ENCODE peak calls at places on chromosomes 11 and 22, in nine cellular contexts. F is heart left ventricle, W is body of pancreas, S is uterus, A is Peyer's patch, T is HCT116, L is tibial nerve, N is A549, H is spleen. V is an unnamed sample.

GRCh38 chr22:42174062-42174461 is 43.5 kb upstream of the CYP2D6 start:
- DNase-seq in F (no peak), W (no peak), S (no peak), A (peak), T (no peak), L (no peak), N (no peak), H (no peak), V (no peak)

GRCh38 chr11:133964946-133965632 is 8.3 kb upstream of the IGSF9B start:
- DNase-seq in F (no peak), W (no peak), S (peak), A (no peak), T (no peak), L (no peak), N (peak), H (no peak), V (no peak)

GRCh38 chr11:116232364-116232801 is 540.4 kb downstream of the BUD13 start:
- DNase-seq in F (no peak), W (no peak), S (peak), A (no peak), T (no peak), L (no peak), N (no peak), H (peak), V (no peak)

GRCh38 chr11:63951779-63952536 is 13.2 kb downstream of the NAA40 start:
- DNase-seq in F (no peak), W (no peak), S (no peak), A (peak), T (no peak), L (no peak), N (no peak), H (no peak), V (no peak)

GRCh38 chr22:31212783-31213626 is 907 bp downstream of the LIMK2 start:
- DNase-seq in F (no peak), W (no peak), S (no peak), A (no peak), T (no peak), L (no peak), N (no peak), H (peak), V (no peak)

GRCh38 chr11:117197516-117198456 is 1.4 kb upstream of the TAGLN start:
- DNase-seq in F (peak), W (peak), S (peak), A (no peak), T (no peak), L (no peak), N (peak), H (no peak), V (peak)

GRCh38 chr22:22802346-22802970 is 85.2 kb upstream of the IGLL5 start:
- DNase-seq in F (no peak), W (no peak), S (no peak), A (no peak), T (no peak), L (no peak), N (peak), H (no peak), V (no peak)

GRCh38 chr11:85884581-85885021 is 29.4 kb downstream of the CCDC83 start:
- DNase-seq in F (no peak), W (no peak), S (no peak), A (no peak), T (no peak), L (no peak), N (no peak), H (no peak), V (no peak)

GRCh38 chr22:48478529-48479265 is 1349.0 kb downstream of the BRD1 start:
- DNase-seq in F (no peak), W (no peak), S (no peak), A (peak), T (no peak), L (no peak), N (no peak), H (peak), V (no peak)

GRCh38 chr22:16651217-16651616 is 58.6 kb upstream of the CCT8L2 start:
- DNase-seq in F (no peak), W (no peak), S (no peak), A (no peak), T (no peak), L (no peak), N (no peak), H (no peak), V (no peak)

GRCh38 chr11:76682681-76683080 is 12.1 kb upstream of the LRRC32 start:
- DNase-seq in F (no peak), W (no peak), S (no peak), A (no peak), T (no peak), L (no peak), N (no peak), H (no peak), V (no peak)

GRCh38 chr11:288328-289144 is at the start of gene PGGHG:
- DNase-seq in F (peak), W (peak), S (peak), A (peak), T (no peak), L (peak), N (no peak), H (peak), V (no peak)

GRCh38 chr11:13168281-13168680 is 109.3 kb upstream of the BMAL1 start:
- DNase-seq in F (no peak), W (no peak), S (no peak), A (no peak), T (no peak), L (no peak), N (no peak), H (no peak), V (no peak)

GRCh38 chr11:86499723-86500129 is 125.0 kb downstream of the CCDC81 start:
- DNase-seq in F (no peak), W (peak), S (no peak), A (peak), T (no peak), L (no peak), N (peak), H (no peak), V (no peak)

GRCh38 chr11:72411623-72412532 is 22.5 kb downstream of the CLPB start:
- DNase-seq in F (no peak), W (peak), S (no peak), A (peak), T (no peak), L (peak), N (no peak), H (peak), V (no peak)

GRCh38 chr11:44760917-44761545 is 34.3 kb downstream of the TSPAN18 start:
- DNase-seq in F (peak), W (no peak), S (peak), A (peak), T (peak), L (peak), N (peak), H (no peak), V (no peak)

GRCh38 chr11:126267650-126268049 is 1.0 kb downstream of the SRPRA start:
- DNase-seq in F (no peak), W (peak), S (no peak), A (no peak), T (no peak), L (no peak), N (no peak), H (no peak), V (no peak)
- TF ChIP-seq POLR2A in F (no peak), W (no peak), S (no peak), A (no peak), T (no peak), L (no peak), N (no peak), H (no peak), V (no peak)

GRCh38 chr22:39719559-39720450 is 149.3 kb downstream of the CACNA1I start:
- DNase-seq in F (no peak), W (no peak), S (no peak), A (peak), T (no peak), L (no peak), N (no peak), H (peak), V (no peak)

GRCh38 chr22:39723463-39723862 is 152.9 kb downstream of the CACNA1I start:
- DNase-seq in F (no peak), W (no peak), S (no peak), A (no peak), T (no peak), L (no peak), N (no peak), H (peak), V (no peak)

GRCh38 chr22:39723899-39724351 is 153.4 kb downstream of the CACNA1I start:
- DNase-seq in F (no peak), W (no peak), S (no peak), A (peak), T (peak), L (no peak), N (no peak), H (no peak), V (peak)

GRCh38 chr22:39724390-39724789 is 153.8 kb downstream of the CACNA1I start:
- DNase-seq in F (no peak), W (no peak), S (no peak), A (no peak), T (peak), L (no peak), N (peak), H (no peak), V (no peak)

DNA sequence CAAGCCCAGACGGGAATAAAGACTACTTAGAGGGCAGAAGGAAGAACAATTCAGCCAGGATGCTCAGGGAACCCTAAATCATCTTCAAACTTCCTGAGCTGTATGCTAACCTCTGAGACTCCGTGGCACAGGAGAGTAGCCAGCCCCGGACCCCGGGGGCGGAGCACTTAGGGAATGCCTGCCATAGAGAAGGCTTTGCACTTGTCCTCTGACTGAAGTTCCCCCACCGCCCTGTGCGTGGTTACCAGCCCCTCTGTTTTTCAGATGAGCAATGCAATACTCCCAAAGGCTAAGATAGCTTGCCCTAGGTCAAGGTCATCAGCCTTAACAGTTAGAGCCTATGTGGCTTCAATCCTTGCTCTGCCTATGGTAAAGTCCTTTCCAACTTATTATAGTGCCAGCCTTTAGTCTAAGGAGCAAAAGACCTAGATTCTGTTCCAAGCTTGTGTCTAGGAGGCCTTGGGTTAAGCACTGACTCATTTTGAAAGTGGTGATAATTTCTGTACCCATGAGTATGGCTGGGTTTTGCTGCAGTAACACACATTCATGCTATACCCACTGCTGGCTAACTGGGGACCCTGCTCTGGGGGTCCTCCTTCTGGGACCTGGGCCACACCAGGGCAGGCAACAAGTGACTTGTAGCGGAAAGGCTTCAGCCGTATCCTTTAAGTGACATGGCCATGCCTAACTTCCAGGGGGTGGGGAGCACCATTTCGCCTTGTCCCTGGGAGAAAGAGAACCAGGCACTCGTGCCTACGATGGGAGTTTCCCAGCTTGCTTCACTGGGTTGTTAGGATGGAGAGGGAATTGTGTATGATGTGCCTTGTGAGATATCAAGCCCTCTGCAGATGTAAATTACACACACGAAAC is 151.1 kb downstream of the CACNA1I start:
- DNase-seq in F (no peak), W (no peak), S (no peak), A (no peak), T (no peak), L (no peak), N (no peak), H (peak), V (peak)
- H3K4me3 ChIP-seq in F (no peak), W (no peak), S (no peak), A (no peak), T (no peak), L (no peak), N (no peak), H (no peak), V (no peak)

GRCh38 chr11:111878766-111879636 is at the start of the genes CFAP68 and FDXACB1:
- DNase-seq in F (peak), W (peak), S (peak), A (peak), T (peak), L (peak), N (peak), H (peak), V (peak)
- TF ChIP-seq POLR2A in F (no peak), W (peak), S (peak), A (peak), T (peak), L (peak), N (peak), H (peak), V (no peak)

DNA sequence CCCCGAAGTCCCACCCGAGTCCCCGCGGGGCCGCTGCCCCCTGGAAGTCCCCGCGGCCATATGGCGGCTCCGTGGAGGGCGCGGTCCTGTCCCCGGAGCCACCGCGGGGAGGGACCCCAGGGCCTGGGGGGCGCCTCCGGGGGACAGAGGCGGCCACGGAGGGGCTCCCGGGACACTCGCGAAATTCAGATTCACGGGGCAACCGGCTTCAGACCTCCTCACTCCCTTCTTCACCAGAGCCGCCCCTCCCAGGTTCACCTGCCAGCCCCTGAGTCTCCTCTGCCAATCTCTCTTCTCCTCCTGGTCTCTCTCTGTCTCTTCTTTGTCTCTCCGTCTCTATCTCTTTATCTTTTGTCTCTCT is 28.2 kb upstream of the TOLLIP start:
- DNase-seq in F (peak), W (no peak), S (no peak), A (peak), T (no peak), L (no peak), N (no peak), H (no peak), V (no peak)
- H3K4me3 ChIP-seq in F (no peak), W (no peak), S (no peak), A (no peak), T (no peak), L (no peak), N (no peak), H (no peak), V (no peak)

GRCh38 chr22:43237280-43237679 is 50.3 kb upstream of the TTLL12 start:
- DNase-seq in F (no peak), W (peak), S (no peak), A (no peak), T (no peak), L (no peak), N (no peak), H (no peak), V (no peak)

GRCh38 chr22:43239956-43240355 is 53.0 kb upstream of the TTLL12 start:
- DNase-seq in F (no peak), W (no peak), S (no peak), A (no peak), T (no peak), L (no peak), N (no peak), H (no peak), V (no peak)

GRCh38 chr22:43239102-43239875 is 52.4 kb upstream of the TTLL12 start:
- DNase-seq in F (peak), W (no peak), S (peak), A (no peak), T (no peak), L (no peak), N (no peak), H (no peak), V (no peak)

GRCh38 chr22:43236401-43237166 is 49.6 kb upstream of the TTLL12 start:
- DNase-seq in F (peak), W (peak), S (no peak), A (no peak), T (no peak), L (no peak), N (no peak), H (peak), V (no peak)

DNA sequence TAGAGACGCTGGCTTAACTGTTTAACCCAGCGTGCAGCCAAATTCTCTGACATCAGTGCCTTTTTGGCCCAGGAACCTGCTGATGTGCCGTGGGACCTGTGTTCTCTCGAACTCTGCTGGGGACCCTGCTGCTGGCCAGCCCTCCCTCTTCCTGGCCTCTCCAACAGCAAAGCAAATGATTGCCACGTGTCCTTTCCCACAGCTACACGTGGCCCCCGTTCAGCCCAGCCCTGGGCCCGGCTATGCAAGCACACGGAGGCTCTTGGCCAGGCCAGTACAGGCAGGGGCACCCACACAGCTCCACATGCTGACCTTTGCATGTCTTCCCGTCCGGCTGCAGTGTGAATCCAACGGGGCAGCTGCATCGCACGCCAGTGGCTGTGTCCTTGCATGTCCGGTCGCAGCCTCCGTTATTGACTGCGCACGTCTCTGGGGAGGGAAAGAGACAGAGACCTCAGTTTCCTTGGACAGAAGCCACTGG is 51.6 kb upstream of the TTLL12 start:
- DNase-seq in F (no peak), W (peak), S (peak), A (no peak), T (no peak), L (no peak), N (no peak), H (no peak), V (no peak)
- TF ChIP-seq POLR2A in F (no peak), W (no peak), S (no peak), A (no peak), T (no peak), L (no peak), N (no peak), H (no peak), V (no peak)

GRCh38 chr11:8016396-8016949 is 29.3 kb downstream of the EIF3F start:
- DNase-seq in F (no peak), W (no peak), S (no peak), A (peak), T (no peak), L (no peak), N (no peak), H (no peak), V (no peak)
- H3K4me3 ChIP-seq in F (no peak), W (no peak), S (no peak), A (no peak), T (no peak), L (no peak), N (no peak), H (no peak), V (no peak)

GRCh38 chr11:122978303-122978620 is 3.4 kb downstream of the BSX start:
- DNase-seq in F (no peak), W (no peak), S (no peak), A (no peak), T (no peak), L (no peak), N (no peak), H (no peak), V (no peak)
- TF ChIP-seq POLR2A in F (no peak), W (no peak), S (no peak), A (no peak), T (no peak), L (no peak), N (no peak), H (no peak), V (no peak)